ENCODE peak calls at places on chromosomes 1 and 21, in seven cellular contexts. K is NCI-H1092; X is iPS DF 6.9; V is lung microvascular endothelial cell; P is HEK293T; Y is activated T-helper 1 cell treated with anti-CD3 and anti-CD28 coated beads, Interleukin-2, amount 50 U/mL, for 16 hours; A is activated CD4-positive, alpha-beta T cell treated with anti-CD3 and anti-CD28 coated beads, Interleukin-2, amount 50 U/mL, for 24 hours. N is an unnamed sample.

GRCh38 chr1:7625401-7625800 is 145.7 kb upstream of the VAMP3 start:
- DNase-seq in X (no peak), V (no peak), A (no peak), P (no peak), Y (no peak), K (no peak), N (no peak)

GRCh38 chr1:22218618-22219250 is 75.8 kb upstream of the WNT4 start:
- DNase-seq in V (no peak), Y (no peak), X (no peak), A (no peak), K (no peak), P (no peak), N (no peak)

GRCh38 chr1:92486251-92487077 is at the start of gene GFI1:
- DNase-seq in Y (peak), K (no peak), V (no peak), A (peak), X (no peak), P (peak), N (peak)

GRCh38 chr1:76726251-76726650 is 141.0 kb upstream of the ST6GALNAC5 start:
- DNase-seq in K (no peak), X (no peak), V (no peak), Y (no peak), P (no peak), A (no peak), N (no peak)

GRCh38 chr1:235579891-235580290 is 69.7 kb downstream of the GNG4 start:
- DNase-seq in X (no peak), K (no peak), A (no peak), Y (no peak), P (no peak), V (no peak), N (no peak)

GRCh38 chr1:26160527-26161407 is 1.9 kb downstream of the FAM110D start:
- DNase-seq in Y (no peak), V (no peak), K (no peak), P (no peak), A (no peak), X (no peak), N (no peak)

GRCh38 chr21:18991846-18992245 is 588.3 kb upstream of the TMPRSS15 start:
- DNase-seq in V (no peak), X (no peak), P (no peak), K (no peak), Y (no peak), A (no peak), N (no peak)

GRCh38 chr1:174118726-174119125 is 40.6 kb upstream of the RABGAP1L start:
- DNase-seq in K (no peak), X (no peak), Y (no peak), A (no peak), P (no peak), V (no peak), N (no peak)

GRCh38 chr1:59331686-59332085 is 34.8 kb downstream of the FGGY start:
- DNase-seq in K (no peak), X (no peak), A (no peak), Y (no peak), V (no peak), P (no peak), N (no peak)

GRCh38 chr1:85240174-85240601 is 19.3 kb downstream of the C1orf52 start:
- DNase-seq in A (no peak), K (peak), P (no peak), X (no peak), V (no peak), Y (no peak), N (no peak)

GRCh38 chr21:43597052-43597451 is 62.2 kb downstream of the HSF2BP start:
- DNase-seq in Y (no peak), V (peak), A (no peak), X (no peak), P (no peak), K (no peak), N (no peak)

GRCh38 chr21:32386195-32386870 is 6.5 kb downstream of the URB1 start:
- DNase-seq in K (no peak), P (no peak), Y (no peak), A (no peak), V (peak), X (no peak), N (peak)

GRCh38 chr1:6245869-6246496 is 2.0 kb downstream of the HES3 start:
- DNase-seq in X (no peak), A (no peak), P (peak), K (peak), V (no peak), Y (no peak), N (peak)

GRCh38 chr21:45019887-45020537 is 54.4 kb upstream of the ADARB1 start:
- DNase-seq in Y (no peak), X (no peak), P (no peak), A (no peak), V (no peak), K (no peak), N (no peak)

GRCh38 chr1:235012436-235013210 is 116.0 kb downstream of the TOMM20 start:
- DNase-seq in A (no peak), Y (no peak), K (no peak), P (no peak), V (peak), X (no peak), N (no peak)

GRCh38 chr1:208036177-208036808 is 125.4 kb upstream of the CD34 start:
- DNase-seq in V (no peak), K (no peak), A (no peak), P (peak), X (peak), Y (no peak), N (no peak)

GRCh38 chr1:213892471-213892870 is 95.3 kb upstream of the PROX1 start:
- DNase-seq in V (no peak), P (no peak), X (no peak), A (no peak), K (no peak), Y (no peak), N (no peak)

GRCh38 chr1:5716126-5716525 is 276.1 kb downstream of the NPHP4 start:
- DNase-seq in A (no peak), K (no peak), Y (no peak), X (no peak), V (no peak), P (no peak), N (peak)

GRCh38 chr1:228156518-228156875 is 6.8 kb downstream of the GJC2 start:
- DNase-seq in P (no peak), X (no peak), K (no peak), A (no peak), Y (no peak), V (no peak), N (no peak)

GRCh38 chr1:65020774-65021173 is 54.4 kb upstream of the JAK1 start:
- DNase-seq in V (peak), X (no peak), Y (no peak), A (no peak), K (no peak), P (no peak), N (no peak)